ENCODE peak calls at places on chromosomes 1 and 21, in ten cellular contexts. One of them, this sample, is unnamed.

GRCh38 chr1:81758213-81758612 is 42.5 kb upstream of the ADGRL2 start:
- DNase-seq in OCI-LY7: no peak
- DNase-seq in neuronal stem cell: no peak
- DNase-seq in lower lobe of right lung: no peak
- DNase-seq in adrenal gland: no peak
- DNase-seq in aorta: no peak
- DNase-seq in ovary: no peak
- DNase-seq in heart right ventricle: no peak
- DNase-seq in pancreas: no peak
- DNase-seq in CD8-positive, alpha-beta T cell: no peak
- DNase-seq in this sample: no peak

GRCh38 chr1:231062500-231063270 is 22.6 kb upstream of the FAM89A start:
- DNase-seq in OCI-LY7: no peak
- DNase-seq in neuronal stem cell: no peak
- DNase-seq in lower lobe of right lung: no peak
- DNase-seq in adrenal gland: no peak
- DNase-seq in aorta: no peak
- DNase-seq in ovary: no peak
- DNase-seq in heart right ventricle: no peak
- DNase-seq in pancreas: no peak
- DNase-seq in CD8-positive, alpha-beta T cell: no peak
- DNase-seq in this sample: no peak

GRCh38 chr1:151238467-151238739 is 16.1 kb upstream of the PSMD4 start:
- DNase-seq in OCI-LY7: no peak
- DNase-seq in neuronal stem cell: no peak
- DNase-seq in lower lobe of right lung: no peak
- DNase-seq in adrenal gland: no peak
- DNase-seq in aorta: no peak
- DNase-seq in ovary: no peak
- DNase-seq in heart right ventricle: no peak
- DNase-seq in pancreas: no peak
- DNase-seq in CD8-positive, alpha-beta T cell: no peak
- DNase-seq in this sample: no peak

GRCh38 chr1:198776602-198777029 is 137.8 kb downstream of the PTPRC start:
- DNase-seq in OCI-LY7: no peak
- DNase-seq in neuronal stem cell: no peak
- DNase-seq in lower lobe of right lung: peak
- DNase-seq in adrenal gland: peak
- DNase-seq in aorta: no peak
- DNase-seq in ovary: no peak
- DNase-seq in heart right ventricle: peak
- DNase-seq in pancreas: no peak
- DNase-seq in CD8-positive, alpha-beta T cell: no peak
- DNase-seq in this sample: no peak

GRCh38 chr1:12149791-12150175 is 17.0 kb upstream of the TNFRSF1B start:
- DNase-seq in OCI-LY7: no peak
- DNase-seq in neuronal stem cell: no peak
- DNase-seq in lower lobe of right lung: no peak
- DNase-seq in adrenal gland: no peak
- DNase-seq in aorta: no peak
- DNase-seq in ovary: no peak
- DNase-seq in heart right ventricle: no peak
- DNase-seq in pancreas: no peak
- DNase-seq in CD8-positive, alpha-beta T cell: no peak
- DNase-seq in this sample: no peak

GRCh38 chr1:89780721-89781120 is 40.1 kb upstream of the LRRC8D start:
- DNase-seq in OCI-LY7: peak
- DNase-seq in neuronal stem cell: no peak
- DNase-seq in lower lobe of right lung: no peak
- DNase-seq in adrenal gland: no peak
- DNase-seq in aorta: no peak
- DNase-seq in ovary: no peak
- DNase-seq in heart right ventricle: no peak
- DNase-seq in pancreas: no peak
- DNase-seq in CD8-positive, alpha-beta T cell: no peak
- DNase-seq in this sample: no peak

GRCh38 chr1:180530501-180530900 is 28.1 kb upstream of the ACBD6 start:
- DNase-seq in OCI-LY7: no peak
- DNase-seq in neuronal stem cell: no peak
- DNase-seq in lower lobe of right lung: peak
- DNase-seq in adrenal gland: no peak
- DNase-seq in aorta: no peak
- DNase-seq in ovary: no peak
- DNase-seq in heart right ventricle: peak
- DNase-seq in pancreas: no peak
- DNase-seq in CD8-positive, alpha-beta T cell: no peak
- DNase-seq in this sample: no peak

GRCh38 chr1:246613131-246613758 is 47.0 kb downstream of the CNST start:
- DNase-seq in OCI-LY7: no peak
- DNase-seq in neuronal stem cell: no peak
- DNase-seq in lower lobe of right lung: no peak
- DNase-seq in adrenal gland: no peak
- DNase-seq in aorta: no peak
- DNase-seq in ovary: no peak
- DNase-seq in heart right ventricle: no peak
- DNase-seq in pancreas: no peak
- DNase-seq in CD8-positive, alpha-beta T cell: no peak
- DNase-seq in this sample: no peak

GRCh38 chr1:15523922-15524282 is at the start of gene CASP9:
- DNase-seq in OCI-LY7: no peak
- DNase-seq in neuronal stem cell: no peak
- DNase-seq in lower lobe of right lung: no peak
- DNase-seq in adrenal gland: no peak
- DNase-seq in aorta: no peak
- DNase-seq in ovary: no peak
- DNase-seq in heart right ventricle: no peak
- DNase-seq in pancreas: no peak
- DNase-seq in CD8-positive, alpha-beta T cell: no peak
- DNase-seq in this sample: no peak

GRCh38 chr1:223411309-223411708 is 18.1 kb downstream of the CCDC185 start:
- DNase-seq in OCI-LY7: no peak
- DNase-seq in neuronal stem cell: no peak
- DNase-seq in lower lobe of right lung: no peak
- DNase-seq in adrenal gland: no peak
- DNase-seq in aorta: no peak
- DNase-seq in ovary: no peak
- DNase-seq in heart right ventricle: no peak
- DNase-seq in pancreas: no peak
- DNase-seq in CD8-positive, alpha-beta T cell: no peak
- DNase-seq in this sample: no peak

DNA sequence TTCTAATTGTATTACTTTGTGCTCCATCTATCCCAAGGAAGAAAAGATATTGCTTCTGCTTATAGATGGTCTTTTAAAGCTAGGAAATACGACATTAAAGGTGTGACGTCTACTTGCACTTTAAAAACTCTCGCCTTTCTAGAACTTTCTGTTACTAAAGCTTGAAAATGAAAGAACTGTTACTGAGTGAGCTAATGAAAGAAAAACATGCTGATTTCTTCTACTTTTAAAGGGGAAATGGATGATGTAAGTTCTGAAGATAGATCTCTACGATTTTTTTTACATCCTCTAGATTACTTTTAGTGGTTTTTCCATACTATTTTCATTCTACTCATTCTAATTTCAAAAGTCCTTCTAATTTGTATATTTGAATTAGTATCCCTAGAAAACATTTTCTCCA is 387.5 kb downstream of the USP25 start:
- DNase-seq in OCI-LY7: no peak
- DNase-seq in neuronal stem cell: no peak
- DNase-seq in lower lobe of right lung: no peak
- DNase-seq in adrenal gland: no peak
- DNase-seq in aorta: no peak
- DNase-seq in ovary: no peak
- DNase-seq in heart right ventricle: no peak
- DNase-seq in pancreas: no peak
- DNase-seq in CD8-positive, alpha-beta T cell: no peak
- DNase-seq in this sample: no peak
- H3K27ac ChIP-seq in OCI-LY7: no peak
- H3K27ac ChIP-seq in neuronal stem cell: no peak
- H3K27ac ChIP-seq in lower lobe of right lung: peak
- H3K27ac ChIP-seq in adrenal gland: no peak
- H3K27ac ChIP-seq in aorta: no peak
- H3K27ac ChIP-seq in ovary: peak
- H3K27ac ChIP-seq in heart right ventricle: peak
- H3K27ac ChIP-seq in pancreas: no peak
- H3K27ac ChIP-seq in CD8-positive, alpha-beta T cell: no peak
- H3K27ac ChIP-seq in this sample: peak

GRCh38 chr1:204288061-204288588 is 71.6 kb downstream of the PLEKHA6 start:
- DNase-seq in OCI-LY7: no peak
- DNase-seq in neuronal stem cell: no peak
- DNase-seq in lower lobe of right lung: peak
- DNase-seq in adrenal gland: peak
- DNase-seq in aorta: peak
- DNase-seq in ovary: peak
- DNase-seq in heart right ventricle: peak
- DNase-seq in pancreas: peak
- DNase-seq in CD8-positive, alpha-beta T cell: no peak
- DNase-seq in this sample: no peak
- H3K27ac ChIP-seq in OCI-LY7: no peak
- H3K27ac ChIP-seq in neuronal stem cell: no peak
- H3K27ac ChIP-seq in lower lobe of right lung: peak
- H3K27ac ChIP-seq in adrenal gland: peak
- H3K27ac ChIP-seq in aorta: no peak
- H3K27ac ChIP-seq in ovary: no peak
- H3K27ac ChIP-seq in heart right ventricle: peak
- H3K27ac ChIP-seq in pancreas: peak
- H3K27ac ChIP-seq in CD8-positive, alpha-beta T cell: no peak
- H3K27ac ChIP-seq in this sample: peak

GRCh38 chr21:38914531-38915385 is 109.0 kb downstream of the ETS2 start:
- DNase-seq in OCI-LY7: no peak
- DNase-seq in neuronal stem cell: no peak
- DNase-seq in lower lobe of right lung: no peak
- DNase-seq in adrenal gland: no peak
- DNase-seq in aorta: no peak
- DNase-seq in ovary: peak
- DNase-seq in heart right ventricle: no peak
- DNase-seq in pancreas: no peak
- DNase-seq in CD8-positive, alpha-beta T cell: no peak
- DNase-seq in this sample: no peak

GRCh38 chr21:38912355-38912619 is 106.6 kb downstream of the ETS2 start:
- DNase-seq in OCI-LY7: no peak
- DNase-seq in neuronal stem cell: no peak
- DNase-seq in lower lobe of right lung: no peak
- DNase-seq in adrenal gland: no peak
- DNase-seq in aorta: no peak
- DNase-seq in ovary: no peak
- DNase-seq in heart right ventricle: no peak
- DNase-seq in pancreas: no peak
- DNase-seq in CD8-positive, alpha-beta T cell: no peak
- DNase-seq in this sample: no peak

GRCh38 chr21:38914071-38914491 is 108.4 kb downstream of the ETS2 start:
- DNase-seq in OCI-LY7: no peak
- DNase-seq in neuronal stem cell: no peak
- DNase-seq in lower lobe of right lung: no peak
- DNase-seq in adrenal gland: no peak
- DNase-seq in aorta: no peak
- DNase-seq in ovary: peak
- DNase-seq in heart right ventricle: no peak
- DNase-seq in pancreas: no peak
- DNase-seq in CD8-positive, alpha-beta T cell: no peak
- DNase-seq in this sample: no peak

GRCh38 chr21:38912789-38913119 is 107.0 kb downstream of the ETS2 start:
- DNase-seq in OCI-LY7: no peak
- DNase-seq in neuronal stem cell: no peak
- DNase-seq in lower lobe of right lung: no peak
- DNase-seq in adrenal gland: no peak
- DNase-seq in aorta: no peak
- DNase-seq in ovary: no peak
- DNase-seq in heart right ventricle: no peak
- DNase-seq in pancreas: no peak
- DNase-seq in CD8-positive, alpha-beta T cell: no peak
- DNase-seq in this sample: no peak

GRCh38 chr21:38913120-38913975 is 107.6 kb downstream of the ETS2 start:
- DNase-seq in OCI-LY7: no peak
- DNase-seq in neuronal stem cell: peak
- DNase-seq in lower lobe of right lung: peak
- DNase-seq in adrenal gland: peak
- DNase-seq in aorta: peak
- DNase-seq in ovary: peak
- DNase-seq in heart right ventricle: peak
- DNase-seq in pancreas: peak
- DNase-seq in CD8-positive, alpha-beta T cell: no peak
- DNase-seq in this sample: no peak
- H3K27ac ChIP-seq in OCI-LY7: no peak
- H3K27ac ChIP-seq in neuronal stem cell: no peak
- H3K27ac ChIP-seq in lower lobe of right lung: peak
- H3K27ac ChIP-seq in adrenal gland: peak
- H3K27ac ChIP-seq in aorta: peak
- H3K27ac ChIP-seq in ovary: peak
- H3K27ac ChIP-seq in heart right ventricle: peak
- H3K27ac ChIP-seq in pancreas: peak
- H3K27ac ChIP-seq in CD8-positive, alpha-beta T cell: no peak
- H3K27ac ChIP-seq in this sample: no peak

GRCh38 chr1:227777156-227777555 is 38.3 kb upstream of the PRSS38 start:
- DNase-seq in OCI-LY7: no peak
- DNase-seq in neuronal stem cell: no peak
- DNase-seq in lower lobe of right lung: no peak
- DNase-seq in adrenal gland: no peak
- DNase-seq in aorta: peak
- DNase-seq in ovary: no peak
- DNase-seq in heart right ventricle: no peak
- DNase-seq in pancreas: no peak
- DNase-seq in CD8-positive, alpha-beta T cell: no peak
- DNase-seq in this sample: no peak

GRCh38 chr1:227774721-227775665 is 39.8 kb downstream of the SNAP47 start:
- DNase-seq in OCI-LY7: no peak
- DNase-seq in neuronal stem cell: no peak
- DNase-seq in lower lobe of right lung: no peak
- DNase-seq in adrenal gland: no peak
- DNase-seq in aorta: peak
- DNase-seq in ovary: no peak
- DNase-seq in heart right ventricle: no peak
- DNase-seq in pancreas: peak
- DNase-seq in CD8-positive, alpha-beta T cell: no peak
- DNase-seq in this sample: no peak

GRCh38 chr1:227775841-227776240 is 39.6 kb upstream of the PRSS38 start:
- DNase-seq in OCI-LY7: no peak
- DNase-seq in neuronal stem cell: no peak
- DNase-seq in lower lobe of right lung: no peak
- DNase-seq in adrenal gland: no peak
- DNase-seq in aorta: no peak
- DNase-seq in ovary: no peak
- DNase-seq in heart right ventricle: no peak
- DNase-seq in pancreas: peak
- DNase-seq in CD8-positive, alpha-beta T cell: no peak
- DNase-seq in this sample: no peak

GRCh38 chr1:227777646-227778045 is 37.8 kb upstream of the PRSS38 start:
- DNase-seq in OCI-LY7: no peak
- DNase-seq in neuronal stem cell: no peak
- DNase-seq in lower lobe of right lung: no peak
- DNase-seq in adrenal gland: no peak
- DNase-seq in aorta: no peak
- DNase-seq in ovary: no peak
- DNase-seq in heart right ventricle: no peak
- DNase-seq in pancreas: no peak
- DNase-seq in CD8-positive, alpha-beta T cell: no peak
- DNase-seq in this sample: no peak

DNA sequence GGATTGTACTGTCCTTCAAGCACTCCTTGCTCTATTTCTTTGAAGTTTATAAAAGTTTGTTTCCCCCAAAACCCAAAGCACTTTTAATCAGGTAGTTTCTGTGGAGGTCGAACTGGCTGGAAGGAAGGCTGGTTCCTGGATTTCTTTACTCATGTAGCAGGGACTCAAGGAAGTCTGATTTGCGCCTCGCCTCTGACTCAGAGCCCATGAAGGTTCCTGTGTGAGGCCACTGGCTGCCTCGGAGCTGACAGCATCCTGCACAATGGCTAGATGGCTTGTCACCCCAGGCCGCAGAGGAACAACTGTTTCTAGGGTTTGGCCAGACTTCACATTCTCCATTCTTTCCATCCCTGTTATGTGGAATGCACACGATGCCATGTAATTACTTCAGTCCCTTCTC is 39.2 kb upstream of the PRSS38 start:
- DNase-seq in OCI-LY7: no peak
- DNase-seq in neuronal stem cell: no peak
- DNase-seq in lower lobe of right lung: no peak
- DNase-seq in adrenal gland: no peak
- DNase-seq in aorta: no peak
- DNase-seq in ovary: no peak
- DNase-seq in heart right ventricle: no peak
- DNase-seq in pancreas: no peak
- DNase-seq in CD8-positive, alpha-beta T cell: no peak
- DNase-seq in this sample: no peak
- H3K27ac ChIP-seq in OCI-LY7: no peak
- H3K27ac ChIP-seq in neuronal stem cell: peak
- H3K27ac ChIP-seq in lower lobe of right lung: no peak
- H3K27ac ChIP-seq in adrenal gland: no peak
- H3K27ac ChIP-seq in aorta: no peak
- H3K27ac ChIP-seq in ovary: no peak
- H3K27ac ChIP-seq in heart right ventricle: no peak
- H3K27ac ChIP-seq in pancreas: no peak
- H3K27ac ChIP-seq in CD8-positive, alpha-beta T cell: no peak
- H3K27ac ChIP-seq in this sample: no peak